ENCODE peak calls at places on chromosomes 16 and 17, in four cellular contexts. One of them, this sample, is unnamed.

GRCh38 chr17:8753976-8754440 is 4.3 kb downstream of the SPDYE4 start:
- DNase-seq in K562: no peak
- DNase-seq in GM12878: no peak
- DNase-seq in HepG2: peak
- DNase-seq in this sample: no peak

GRCh38 chr17:29154516-29155234 is 25.5 kb downstream of the MYO18A start:
- DNase-seq in K562: no peak
- DNase-seq in GM12878: no peak
- DNase-seq in HepG2: no peak
- DNase-seq in this sample: no peak

GRCh38 chr16:86896976-86897375 is 318.6 kb downstream of the FOXL1 start:
- DNase-seq in K562: no peak
- DNase-seq in GM12878: no peak
- DNase-seq in HepG2: no peak
- DNase-seq in this sample: no peak

GRCh38 chr17:10724546-10725195 is 5.2 kb downstream of the TMEM220 start:
- DNase-seq in K562: no peak
- DNase-seq in GM12878: no peak
- DNase-seq in HepG2: no peak
- DNase-seq in this sample: no peak

GRCh38 chr17:74217036-74217725 is 3.8 kb downstream of the TTYH2 start:
- DNase-seq in K562: no peak
- DNase-seq in GM12878: no peak
- DNase-seq in HepG2: no peak
- DNase-seq in this sample: no peak

GRCh38 chr16:75064403-75065148 is 52.0 kb downstream of the LDHD start:
- DNase-seq in K562: peak
- DNase-seq in GM12878: no peak
- DNase-seq in HepG2: peak
- DNase-seq in this sample: no peak

GRCh38 chr16:84672276-84673202 is 24.2 kb downstream of the KLHL36 start:
- DNase-seq in K562: peak
- DNase-seq in GM12878: no peak
- DNase-seq in HepG2: peak
- DNase-seq in this sample: peak

GRCh38 chr16:29986231-29986630 is 9.2 kb downstream of the HIRIP3 start:
- DNase-seq in K562: no peak
- DNase-seq in GM12878: no peak
- DNase-seq in HepG2: no peak
- DNase-seq in this sample: no peak

GRCh38 chr17:54891176-54891821 is 9.4 kb upstream of the TOM1L1 start:
- DNase-seq in K562: peak
- DNase-seq in GM12878: no peak
- DNase-seq in HepG2: peak
- DNase-seq in this sample: peak

GRCh38 chr16:47036201-47036600 is 62.7 kb upstream of the DNAJA2 start:
- DNase-seq in K562: no peak
- DNase-seq in GM12878: no peak
- DNase-seq in HepG2: no peak
- DNase-seq in this sample: no peak

GRCh38 chr17:81641825-81642489 is 5.0 kb downstream of the TSPAN10 start:
- DNase-seq in K562: no peak
- DNase-seq in GM12878: no peak
- DNase-seq in HepG2: no peak
- DNase-seq in this sample: no peak

GRCh38 chr17:66630379-66630778 is 204.5 kb upstream of the CACNG5 start:
- DNase-seq in K562: no peak
- DNase-seq in GM12878: no peak
- DNase-seq in HepG2: no peak
- DNase-seq in this sample: no peak

GRCh38 chr17:64001763-64002529 is 3.8 kb downstream of the PRR29 start:
- DNase-seq in K562: no peak
- DNase-seq in GM12878: no peak
- DNase-seq in HepG2: no peak
- DNase-seq in this sample: no peak

GRCh38 chr16:7629571-7629970 is 296.9 kb downstream of the RBFOX1 start:
- DNase-seq in K562: no peak
- DNase-seq in GM12878: no peak
- DNase-seq in HepG2: no peak
- DNase-seq in this sample: no peak

DNA sequence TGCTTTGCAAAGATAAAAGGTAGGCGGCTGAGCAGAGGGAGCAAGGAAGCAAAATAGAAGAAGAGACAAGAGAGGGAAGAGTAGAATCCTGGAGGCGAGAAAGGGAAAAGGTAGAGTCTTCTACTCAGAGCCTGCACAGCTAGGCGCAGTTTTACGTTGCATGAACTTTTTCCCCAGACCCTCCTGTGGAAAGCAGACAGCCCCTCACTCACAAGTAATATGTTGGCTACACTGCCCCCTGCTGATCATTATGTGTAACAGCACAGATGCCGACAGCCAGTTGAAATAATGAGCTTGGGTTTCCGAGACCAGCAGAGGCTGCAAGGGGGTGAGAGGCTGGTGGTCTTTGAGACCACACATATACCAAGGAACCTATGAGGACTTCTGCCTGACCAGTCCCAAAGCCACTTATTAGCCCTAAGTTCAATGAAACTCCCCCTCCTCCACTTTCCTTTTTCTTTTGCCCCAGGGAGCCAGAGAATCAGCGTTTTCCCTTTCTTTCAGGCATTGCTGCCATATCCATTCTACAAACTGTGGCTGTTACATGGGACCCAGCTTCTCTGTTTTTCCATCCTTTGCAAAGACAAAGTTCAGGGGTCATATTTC is 22.5 kb upstream of the CMTR2 start:
- DNase-seq in K562: peak
- DNase-seq in GM12878: no peak
- DNase-seq in HepG2: peak
- DNase-seq in this sample: peak
- TF ChIP-seq TCF7 in K562: no peak
- TF ChIP-seq TCF7 in GM12878: no peak
- TF ChIP-seq TCF7 in HepG2: no peak
- TF ChIP-seq TCF7 in this sample: no peak

GRCh38 chr17:51351890-51352289 is 91.5 kb downstream of the UTP18 start:
- DNase-seq in K562: no peak
- DNase-seq in GM12878: no peak
- DNase-seq in HepG2: no peak
- DNase-seq in this sample: no peak
- TF ChIP-seq ETV6 in K562: no peak
- TF ChIP-seq ETV6 in GM12878: no peak
- TF ChIP-seq ETV6 in HepG2: no peak
- TF ChIP-seq ETV6 in this sample: no peak

DNA sequence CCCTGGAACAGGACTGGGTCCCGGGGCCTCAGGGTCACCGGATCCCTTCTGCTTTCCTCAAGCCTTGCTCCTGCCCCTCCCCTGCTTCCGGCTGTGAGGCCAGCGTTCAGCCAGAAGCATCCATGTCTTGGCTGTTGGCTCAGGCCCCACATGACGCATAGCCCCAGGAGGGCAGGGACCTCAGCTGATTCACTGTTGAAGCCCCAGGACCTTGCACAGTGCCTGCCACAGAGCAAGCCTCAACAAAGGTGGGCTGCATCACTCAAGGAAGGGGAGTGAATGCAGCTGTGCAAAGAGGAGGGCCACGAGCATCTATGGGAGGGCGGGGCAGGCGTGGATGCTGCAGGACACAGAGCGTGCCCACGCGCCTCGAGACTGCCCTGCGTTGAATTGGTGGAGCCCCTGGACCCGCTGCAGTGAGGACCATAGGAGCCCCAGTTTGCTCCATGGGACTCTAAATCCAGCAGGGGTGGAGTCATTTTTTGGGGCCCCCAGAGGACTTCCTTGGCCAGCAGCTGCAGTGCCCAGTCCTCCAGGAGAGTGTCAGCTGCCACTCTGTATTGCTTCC is 28.2 kb upstream of the ITGA3 start:
- DNase-seq in K562: no peak
- DNase-seq in GM12878: no peak
- DNase-seq in HepG2: no peak
- DNase-seq in this sample: no peak
- TF ChIP-seq TCF7 in K562: no peak
- TF ChIP-seq TCF7 in GM12878: no peak
- TF ChIP-seq TCF7 in HepG2: no peak
- TF ChIP-seq TCF7 in this sample: no peak

GRCh38 chr17:45718791-45719190 is 65.3 kb upstream of the CRHR1 start:
- DNase-seq in K562: no peak
- DNase-seq in GM12878: no peak
- DNase-seq in HepG2: no peak
- DNase-seq in this sample: no peak
- TF ChIP-seq ETV6 in K562: no peak
- TF ChIP-seq ETV6 in GM12878: no peak
- TF ChIP-seq ETV6 in HepG2: no peak
- TF ChIP-seq ETV6 in this sample: no peak

DNA sequence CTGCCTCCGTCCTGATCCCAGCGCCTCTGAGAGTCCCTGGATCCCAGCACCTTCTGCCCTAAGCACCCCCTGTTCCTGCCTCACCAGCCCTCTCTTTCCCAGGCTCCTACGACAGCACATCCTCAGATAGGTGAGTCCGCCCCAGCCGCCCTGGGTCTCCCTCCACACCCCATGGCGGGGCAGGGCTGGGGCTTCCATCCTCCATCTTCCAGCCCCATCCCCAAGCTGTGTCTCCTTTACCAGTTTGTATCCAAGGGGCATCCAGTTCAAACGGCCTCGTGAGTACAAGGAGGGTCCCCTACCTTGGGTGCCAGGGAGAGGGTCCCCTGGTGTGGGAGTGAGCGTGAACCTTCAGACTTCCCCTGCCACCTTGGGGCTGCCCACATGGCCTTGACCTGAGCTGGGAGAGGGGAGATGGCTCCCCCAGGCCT is 774 bp downstream of the LAT start:
- DNase-seq in K562: no peak
- DNase-seq in GM12878: no peak
- DNase-seq in HepG2: no peak
- DNase-seq in this sample: no peak
- TF ChIP-seq TCF7 in K562: no peak
- TF ChIP-seq TCF7 in GM12878: no peak
- TF ChIP-seq TCF7 in HepG2: no peak
- TF ChIP-seq TCF7 in this sample: no peak

DNA sequence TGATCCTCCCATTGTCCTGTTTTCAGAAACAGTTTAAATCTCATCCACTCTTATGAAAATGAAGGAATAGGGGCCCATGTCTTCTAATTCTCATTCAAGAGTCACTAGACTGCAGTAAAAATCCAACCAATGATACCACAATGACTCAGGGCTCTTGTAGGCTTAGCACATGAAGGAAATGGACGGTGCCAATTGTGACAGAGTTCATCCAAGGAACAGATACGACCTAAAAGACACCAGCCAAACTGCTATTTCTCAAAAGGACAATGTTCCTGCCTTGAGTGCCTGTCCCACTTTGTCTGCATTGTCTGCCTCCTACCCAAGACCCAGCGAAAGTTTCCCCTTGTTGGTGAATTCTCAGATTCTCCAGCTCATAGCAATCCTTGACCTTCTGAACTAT is 204.8 kb upstream of the COX10 start:
- DNase-seq in K562: no peak
- DNase-seq in GM12878: no peak
- DNase-seq in HepG2: no peak
- DNase-seq in this sample: no peak
- TF ChIP-seq ETV6 in K562: no peak
- TF ChIP-seq ETV6 in GM12878: no peak
- TF ChIP-seq ETV6 in HepG2: no peak
- TF ChIP-seq ETV6 in this sample: no peak

GRCh38 chr16:72856797-72857196 is 191.1 kb downstream of the ZFHX3 start:
- DNase-seq in K562: no peak
- DNase-seq in GM12878: no peak
- DNase-seq in HepG2: peak
- DNase-seq in this sample: peak

GRCh38 chr16:72857841-72858594 is 189.9 kb downstream of the ZFHX3 start:
- DNase-seq in K562: no peak
- DNase-seq in GM12878: no peak
- DNase-seq in HepG2: no peak
- DNase-seq in this sample: no peak

GRCh38 chr16:72853575-72853974 is 194.4 kb downstream of the ZFHX3 start:
- DNase-seq in K562: no peak
- DNase-seq in GM12878: no peak
- DNase-seq in HepG2: no peak
- DNase-seq in this sample: no peak

GRCh38 chr16:72850863-72851262 is 197.1 kb downstream of the ZFHX3 start:
- DNase-seq in K562: no peak
- DNase-seq in GM12878: no peak
- DNase-seq in HepG2: no peak
- DNase-seq in this sample: no peak

DNA sequence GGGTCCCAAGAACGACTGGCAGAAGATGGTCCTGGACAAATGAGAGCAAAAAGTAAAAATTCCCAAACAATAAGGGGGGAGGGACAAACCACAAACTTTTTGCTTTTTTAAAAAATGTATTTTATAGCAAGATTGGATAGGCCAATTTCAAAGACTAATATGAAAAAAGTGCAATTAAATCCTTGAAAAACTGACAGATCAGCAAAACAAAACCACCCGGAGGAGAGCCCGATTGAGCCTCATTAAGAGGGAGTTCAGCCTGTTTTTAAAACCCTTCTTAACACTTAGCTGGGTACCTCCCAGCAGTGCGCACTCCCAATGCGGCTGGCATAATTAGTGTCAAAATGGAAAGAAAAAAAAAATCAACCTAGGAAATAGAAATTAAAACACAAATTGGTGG is 193.4 kb downstream of the ZFHX3 start:
- DNase-seq in K562: no peak
- DNase-seq in GM12878: no peak
- DNase-seq in HepG2: no peak
- DNase-seq in this sample: no peak
- TF ChIP-seq TCF7 in K562: no peak
- TF ChIP-seq TCF7 in GM12878: no peak
- TF ChIP-seq TCF7 in HepG2: no peak
- TF ChIP-seq TCF7 in this sample: no peak

GRCh38 chr17:45785373-45786193 is 1.5 kb downstream of the CRHR1 start:
- DNase-seq in K562: no peak
- DNase-seq in GM12878: no peak
- DNase-seq in HepG2: no peak
- DNase-seq in this sample: peak
- TF ChIP-seq ETV6 in K562: no peak
- TF ChIP-seq ETV6 in GM12878: no peak
- TF ChIP-seq ETV6 in HepG2: no peak
- TF ChIP-seq ETV6 in this sample: no peak

GRCh38 chr17:38852771-38853291 is 690 bp downstream of the RPL23 start:
- DNase-seq in K562: peak
- DNase-seq in GM12878: no peak
- DNase-seq in HepG2: no peak
- DNase-seq in this sample: no peak
- TF ChIP-seq TCF7 in K562: no peak
- TF ChIP-seq TCF7 in GM12878: no peak
- TF ChIP-seq TCF7 in HepG2: no peak
- TF ChIP-seq TCF7 in this sample: no peak

GRCh38 chr17:75945202-75945601 is 4.4 kb upstream of the FBF1 start:
- DNase-seq in K562: no peak
- DNase-seq in GM12878: no peak
- DNase-seq in HepG2: no peak
- DNase-seq in this sample: no peak

GRCh38 chr17:75950421-75950820 is 9.6 kb upstream of the FBF1 start:
- DNase-seq in K562: no peak
- DNase-seq in GM12878: no peak
- DNase-seq in HepG2: no peak
- DNase-seq in this sample: no peak

GRCh38 chr17:75950850-75951554 is 10.2 kb upstream of the FBF1 start:
- DNase-seq in K562: peak
- DNase-seq in GM12878: no peak
- DNase-seq in HepG2: no peak
- DNase-seq in this sample: no peak
- TF ChIP-seq ETV6 in K562: no peak
- TF ChIP-seq ETV6 in GM12878: no peak
- TF ChIP-seq ETV6 in HepG2: no peak
- TF ChIP-seq ETV6 in this sample: no peak

This sample was measured in WTC11.